ENCODE peak calls at places on chromosomes 11 and 22, in six cellular contexts. C, P, S, I, N and M are unnamed samples.

GRCh38 chr11:6611092-6612007 is 666 bp downstream of the TAF10 start:
- DNase-seq in S (peak), N (no peak), P (no peak), C (peak), I (peak), M (peak)

GRCh38 chr11:614583-615452 is 932 bp downstream of the IRF7 start:
- DNase-seq in P (no peak), N (no peak), I (peak), C (no peak), S (no peak), M (peak)

GRCh38 chr11:39174228-39174627 is 2285.2 kb downstream of the LRRC4C start:
- DNase-seq in P (no peak), C (no peak), S (no peak), N (no peak), I (no peak), M (no peak)

GRCh38 chr22:36911887-36912661 is 1.4 kb upstream of the CSF2RB start:
- DNase-seq in P (no peak), C (no peak), S (peak), I (no peak), N (no peak), M (no peak)

GRCh38 chr22:37254206-37254866 is 10.3 kb upstream of the RAC2 start:
- DNase-seq in P (no peak), N (no peak), C (no peak), I (no peak), S (peak), M (no peak)

GRCh38 chr11:105673089-105673488 is 63.2 kb downstream of the GRIA4 start:
- DNase-seq in P (no peak), S (peak), I (peak), C (peak), N (no peak), M (peak)

GRCh38 chr11:41716862-41717261 is 257.4 kb upstream of the LRRC4C start:
- DNase-seq in S (no peak), P (no peak), I (no peak), N (no peak), C (no peak), M (no peak)

GRCh38 chr11:10378362-10378761 is 73.5 kb downstream of the ADM start:
- DNase-seq in P (no peak), I (no peak), N (peak), C (no peak), S (no peak), M (no peak)

GRCh38 chr11:11081786-11082185 is 223.9 kb upstream of the ZBED5 start:
- DNase-seq in N (no peak), C (no peak), P (no peak), I (no peak), S (no peak), M (no peak)

GRCh38 chr22:44355688-44356070 is 42.9 kb upstream of the SHISAL1 start:
- DNase-seq in I (no peak), S (no peak), P (no peak), C (peak), N (no peak), M (peak)

GRCh38 chr22:22720201-22720723 is 75.8 kb downstream of the GGTLC2 start:
- DNase-seq in C (no peak), P (peak), I (no peak), S (peak), N (peak), M (no peak)

GRCh38 chr11:108239076-108239475 is 16.2 kb downstream of the ATM start:
- DNase-seq in P (no peak), N (no peak), I (no peak), S (no peak), C (no peak), M (no peak)

GRCh38 chr22:21761086-21761485 is 25.5 kb upstream of the YPEL1 start:
- DNase-seq in S (no peak), N (no peak), C (no peak), I (no peak), P (no peak), M (no peak)

GRCh38 chr11:63564056-63564784 is 1.0 kb upstream of the PLAAT2 start:
- DNase-seq in S (no peak), P (no peak), C (no peak), N (no peak), I (no peak), M (no peak)

GRCh38 chr11:130383363-130384168 is 44.8 kb downstream of the ADAMTS8 start:
- DNase-seq in I (no peak), P (no peak), N (no peak), C (no peak), S (peak), M (no peak)

GRCh38 chr22:41488596-41489385 is 19.9 kb downstream of the ACO2 start:
- DNase-seq in S (no peak), C (peak), I (no peak), P (no peak), N (no peak), M (no peak)

GRCh38 chr11:95605271-95605940 is 184.2 kb downstream of the FAM76B start:
- DNase-seq in N (no peak), I (no peak), P (no peak), C (no peak), S (no peak), M (no peak)

GRCh38 chr11:61833926-61834277 is 5.8 kb downstream of the FADS2 start:
- DNase-seq in S (no peak), I (no peak), C (peak), N (no peak), P (no peak), M (no peak)

GRCh38 chr11:103091024-103091423 is 936 bp downstream of the DCUN1D5 start:
- DNase-seq in C (no peak), P (no peak), S (no peak), N (no peak), I (no peak), M (no peak)

GRCh38 chr22:17870408-17870807 is 96.1 kb upstream of the BID start:
- DNase-seq in I (no peak), P (no peak), N (no peak), S (no peak), C (peak), M (no peak)

GRCh38 chr22:45324186-45324775 is 14.5 kb downstream of the FAM118A start:
- DNase-seq in C (no peak), S (no peak), I (no peak), N (no peak), P (no peak), M (no peak)

GRCh38 chr11:59755701-59756495 is 722 bp downstream of the STX3 start:
- DNase-seq in P (no peak), C (peak), N (peak), S (peak), I (peak), M (peak)

GRCh38 chr22:27834364-27835185 is 33.0 kb upstream of the MN1 start:
- DNase-seq in S (no peak), C (no peak), N (no peak), P (no peak), I (no peak), M (no peak)

GRCh38 chr22:44206696-44207095 is 26.0 kb downstream of the PARVG start:
- DNase-seq in I (no peak), P (no peak), N (no peak), C (no peak), S (no peak), M (no peak)

GRCh38 chr11:2510626-2511402 is 66.0 kb downstream of the KCNQ1 start:
- DNase-seq in P (no peak), C (peak), N (no peak), I (peak), S (no peak), M (peak)

GRCh38 chr11:113690619-113691569 is 15.2 kb downstream of the TMPRSS5 start:
- DNase-seq in I (no peak), C (no peak), S (peak), N (no peak), P (no peak), M (no peak)

GRCh38 chr11:10400856-10401255 is 54.2 kb upstream of the AMPD3 start:
- DNase-seq in S (no peak), P (no peak), I (no peak), C (no peak), N (no peak), M (no peak)

GRCh38 chr11:44623716-44624491 is 58.4 kb downstream of the CD82 start:
- DNase-seq in S (peak), C (no peak), P (no peak), I (peak), N (peak), M (no peak)

GRCh38 chr11:27703453-27703852 is 3.2 kb upstream of the BDNF start:
- DNase-seq in N (no peak), C (no peak), S (peak), P (no peak), I (no peak), M (no peak)

GRCh38 chr11:88535916-88536547 is 198.5 kb upstream of the CTSC start:
- DNase-seq in C (no peak), N (no peak), S (peak), P (no peak), I (no peak), M (no peak)

GRCh38 chr11:64396079-64396591 is 37.2 kb downstream of the RPS6KA4 start:
- DNase-seq in N (no peak), P (no peak), I (no peak), S (peak), C (no peak), M (no peak)